ENCODE peak calls at places on chromosome 16, in seven cellular contexts. M is HCT116, P is SK-N-SH, A is K562, F is H1, J is HepG2, G is GM12878. C is an unnamed sample.

GRCh38 chr16:85208181-85208580 is 95.9 kb upstream of the CIBAR2 start:
- DNase-seq in M (no peak), P (no peak), A (no peak), F (no peak), J (no peak), G (no peak), C (no peak)

GRCh38 chr16:66975302-66975893 is 13.0 kb upstream of the CES4A start:
- DNase-seq in M (no peak), P (no peak), A (no peak), F (no peak), J (no peak), G (no peak), C (no peak)

GRCh38 chr16:89132194-89133005 is 38.7 kb downstream of the ACSF3 start:
- DNase-seq in M (no peak), P (no peak), A (no peak), F (no peak), J (no peak), G (no peak), C (no peak)

GRCh38 chr16:89534147-89534788 is 26.1 kb downstream of the SPG7 start:
- DNase-seq in M (no peak), P (no peak), A (no peak), F (no peak), J (no peak), G (no peak), C (no peak)

GRCh38 chr16:21523411-21524067 is 75.8 kb upstream of the METTL9 start:
- DNase-seq in M (no peak), P (no peak), A (no peak), F (no peak), J (peak; percentile 80), G (no peak), C (no peak)

GRCh38 chr16:75570351-75571104 is 4.3 kb downstream of the GABARAPL2 start:
- DNase-seq in M (no peak), P (no peak), A (no peak), F (no peak), J (no peak), G (no peak), C (no peak)

GRCh38 chr16:84925092-84925772 is 86.1 kb downstream of the ZDHHC7 start:
- DNase-seq in M (peak; percentile 35), P (peak; percentile 56), A (peak; percentile 88), F (peak; percentile 95), J (peak; percentile 53), G (no peak), C (peak; percentile 64)

GRCh38 chr16:49947907-49948678 is 76.9 kb upstream of the CNEP1R1 start:
- DNase-seq in M (no peak), P (no peak), A (no peak), F (no peak), J (no peak), G (no peak), C (peak; percentile 68)

GRCh38 chr16:75606507-75606906 is 16.6 kb downstream of the ADAT1 start:
- DNase-seq in M (no peak), P (no peak), A (no peak), F (no peak), J (no peak), G (no peak), C (no peak)

GRCh38 chr16:53922067-53922804 is 218.3 kb downstream of the FTO start:
- DNase-seq in M (no peak), P (no peak), A (no peak), F (no peak), J (no peak), G (no peak), C (no peak)

GRCh38 chr16:66656547-66656946 is 40.0 kb downstream of the CMTM4 start:
- DNase-seq in M (no peak), P (no peak), A (no peak), F (no peak), J (no peak), G (no peak), C (no peak)

GRCh38 chr16:22270525-22270924 is 26.7 kb upstream of the POLR3E start:
- DNase-seq in M (no peak), P (no peak), A (no peak), F (no peak), J (no peak), G (no peak), C (no peak)

GRCh38 chr16:457732-458400 is 32.4 kb downstream of the RAB11FIP3 start:
- DNase-seq in M (no peak), P (peak; percentile 53), A (no peak), F (no peak), J (no peak), G (no peak), C (peak; percentile 41)

GRCh38 chr16:66605177-66605999 is 884 bp downstream of the CMTM3 start:
- DNase-seq in M (no peak), P (peak; percentile 80), A (peak; percentile 75), F (peak; percentile 66), J (peak; percentile 30), G (no peak), C (no peak)

GRCh38 chr16:52837251-52837650 is 215.4 kb downstream of the CHD9NB start:
- DNase-seq in M (no peak), P (no peak), A (no peak), F (no peak), J (no peak), G (no peak), C (no peak)

GRCh38 chr16:56611281-56611833 is 3.0 kb downstream of the MT2A start:
- DNase-seq in M (peak; percentile 27), P (no peak), A (no peak), F (no peak), J (peak; percentile 78), G (no peak), C (no peak)

GRCh38 chr16:81251871-81252270 is 13.4 kb downstream of the BCO1 start:
- DNase-seq in M (no peak), P (no peak), A (no peak), F (no peak), J (no peak), G (no peak), C (no peak)
- TF ChIP-seq JUND in M (no peak), P (no peak), A (no peak), F (no peak), J (no peak), G (no peak), C (no peak)

GRCh38 chr16:58077796-58078195 is 51.4 kb downstream of the CFAP20 start:
- DNase-seq in M (no peak), P (no peak), A (no peak), F (no peak), J (no peak), G (no peak), C (no peak)
- TF ChIP-seq JUND in M (no peak), P (no peak), A (no peak), F (no peak), J (no peak), G (no peak), C (no peak)

DNA sequence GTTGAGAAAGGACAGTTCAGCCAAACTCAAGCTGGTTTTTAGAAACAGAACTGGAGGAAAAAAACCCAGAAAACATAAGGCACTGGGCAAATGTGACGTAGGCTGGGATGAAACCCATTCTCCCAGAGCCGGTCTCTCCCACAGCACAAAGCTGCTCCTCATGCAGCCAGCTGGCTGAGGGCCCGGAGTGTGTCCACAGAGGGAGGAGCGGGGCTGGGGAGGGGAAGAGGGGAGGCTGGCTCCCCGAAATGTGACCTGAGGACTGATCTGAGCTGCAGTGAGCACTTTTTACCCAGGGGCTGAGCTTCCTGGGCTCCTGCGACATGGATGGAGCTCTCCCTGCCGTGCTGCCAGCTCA is 20.8 kb downstream of the FOXF1 start:
- DNase-seq in M (no peak), P (no peak), A (no peak), F (no peak), J (no peak), G (no peak), C (no peak)
- TF ChIP-seq JUND in M (no peak), P (no peak), A (no peak), F (no peak), J (no peak), G (no peak), C (no peak)

GRCh38 chr16:25161753-25162152 is 50.2 kb downstream of the LCMT1 start:
- DNase-seq in M (no peak), P (no peak), A (no peak), F (no peak), J (no peak), G (no peak), C (no peak)

GRCh38 chr16:25157476-25157875 is 45.9 kb downstream of the LCMT1 start:
- DNase-seq in M (no peak), P (no peak), A (no peak), F (no peak), J (no peak), G (no peak), C (no peak)

GRCh38 chr16:25151996-25152395 is 40.5 kb downstream of the LCMT1 start:
- DNase-seq in M (peak; percentile 87), P (no peak), A (no peak), F (no peak), J (no peak), G (no peak), C (no peak)

GRCh38 chr16:25158401-25158800 is 46.9 kb downstream of the LCMT1 start:
- DNase-seq in M (no peak), P (no peak), A (no peak), F (no peak), J (no peak), G (no peak), C (no peak)

DNA sequence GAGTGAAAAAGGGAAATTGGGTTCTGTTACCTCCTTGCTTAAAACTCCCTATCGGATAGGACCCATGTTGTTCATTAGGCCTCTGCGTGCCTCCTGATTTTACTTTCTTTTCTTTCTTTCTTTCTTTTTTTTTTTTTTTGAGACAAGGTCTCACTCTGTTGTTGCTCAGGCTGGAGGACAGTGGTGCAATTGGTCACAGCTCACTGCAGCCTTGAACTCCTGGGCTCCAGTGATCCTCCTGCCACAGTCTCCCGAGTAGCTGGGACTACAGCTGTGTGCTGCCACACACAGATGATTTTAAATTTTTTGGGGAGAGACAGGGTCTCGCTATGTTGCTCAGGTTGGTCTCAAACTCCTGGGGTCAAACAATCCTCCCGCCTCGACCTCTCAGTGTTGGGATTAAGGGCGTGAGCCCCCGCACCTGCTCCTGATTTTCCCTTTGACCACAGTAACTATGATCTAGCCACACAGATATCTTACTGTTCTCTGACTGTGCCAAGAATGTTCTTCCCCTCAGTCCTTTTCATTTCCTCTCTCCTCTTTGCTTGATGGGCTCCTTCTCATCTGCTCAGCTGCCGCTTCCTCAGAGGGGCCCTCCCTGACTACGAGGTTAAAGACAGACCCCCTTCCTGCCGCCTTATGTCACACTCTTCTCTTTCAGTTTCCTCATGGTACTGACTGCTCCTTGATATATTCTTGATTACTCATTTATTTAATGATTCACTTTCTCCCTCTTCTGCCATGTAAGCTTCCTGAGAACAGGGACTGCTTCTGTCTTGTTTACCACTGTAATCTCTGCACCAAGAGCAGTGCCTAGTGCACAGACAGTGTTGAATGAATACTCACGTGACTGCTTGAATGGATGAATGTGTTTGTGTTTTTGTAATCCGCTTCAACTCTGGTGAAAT is 44.3 kb downstream of the LCMT1 start:
- DNase-seq in M (no peak), P (no peak), A (no peak), F (no peak), J (no peak), G (no peak), C (no peak)
- TF ChIP-seq JUND in M (no peak), P (no peak), A (no peak), F (no peak), J (no peak), G (no peak), C (no peak)

GRCh38 chr16:23836078-23836403 is 258 bp downstream of the PRKCB start:
- DNase-seq in M (no peak), P (no peak), A (peak; percentile 34), F (peak; percentile 69), J (no peak), G (no peak), C (no peak)
- TF ChIP-seq JUND in M (no peak), P (no peak), A (no peak), F (no peak), J (no peak), G (no peak), C (no peak)

C was measured in T47D.